ENCODE peak calls at places on chromosomes 6 and 20, in ten cellular contexts. E is SK-MEL-5, J is head of caudate nucleus, C is nucleus accumbens, Y is NCI-H226, L is cardiac septum, U is memory B cell, S is mesothelial cell of epicardium, N is amygdala, K is C1 segment of cervical spinal cord. T is an unnamed sample.

GRCh38 chr20:36315545-36316351 is 9.6 kb downstream of the DLGAP4 start:
- DNase-seq in C (no peak), S (no peak), K (no peak), U (no peak), Y (no peak), L (peak; percentile 67), E (no peak), N (no peak), J (peak; percentile 23), T (no peak)

GRCh38 chr6:111503194-111503593 is 20.2 kb upstream of the REV3L start:
- DNase-seq in E (peak; percentile 87), N (no peak), C (no peak), L (no peak), S (no peak), U (no peak), K (no peak), Y (no peak), J (no peak), T (no peak)

GRCh38 chr20:50333856-50334255 is 143.2 kb downstream of the CEBPB start:
- DNase-seq in U (no peak), Y (no peak), S (no peak), L (no peak), K (no peak), J (no peak), E (no peak), C (no peak), N (no peak), T (peak; percentile 92)

GRCh38 chr20:32524871-32525501 is 60.1 kb downstream of the NOL4L start:
- DNase-seq in E (peak; percentile 64), U (no peak), J (peak; percentile 76), S (no peak), Y (no peak), C (peak; percentile 46), N (peak; percentile 50), L (peak; percentile 90), K (no peak), T (no peak)

GRCh38 chr6:109236140-109237081 is 141.1 kb downstream of the CEP57L1 start:
- DNase-seq in S (no peak), L (no peak), U (no peak), Y (no peak), C (peak; percentile 13), E (peak; percentile 28), N (no peak), J (peak; percentile 76), K (no peak), T (no peak)

GRCh38 chr6:147441751-147442150 is 66.7 kb upstream of the SAMD5 start:
- DNase-seq in C (no peak), J (no peak), N (no peak), Y (no peak), U (no peak), L (no peak), E (no peak), S (no peak), K (no peak), T (no peak)

GRCh38 chr6:88814909-88815308 is 148.5 kb downstream of the RNGTT start:
- DNase-seq in J (no peak), C (no peak), K (no peak), U (no peak), Y (peak; percentile 14), L (no peak), N (no peak), E (no peak), S (no peak), T (no peak)

GRCh38 chr6:55776131-55776530 is 99.3 kb downstream of the BMP5 start:
- DNase-seq in K (no peak), Y (no peak), J (no peak), L (no peak), S (no peak), U (no peak), E (no peak), N (no peak), C (no peak), T (no peak)

GRCh38 chr6:6002005-6002808 is 4.5 kb downstream of the NRN1 start:
- DNase-seq in S (no peak), E (no peak), N (no peak), J (no peak), U (no peak), L (no peak), C (no peak), Y (no peak), K (no peak), T (no peak)